ENCODE peak calls at places on chromosomes 12 and 14, in six cellular contexts. J, U, Q, A, F and I are unnamed samples.

GRCh38 chr14:72614891-72615410 is 278.9 kb downstream of the DPF3 start:
- DNase-seq in J (peak; percentile 29), U (no peak), Q (peak; percentile 2), A (no peak), F (no peak), I (no peak)

GRCh38 chr14:57526942-57527341 is 33.3 kb upstream of the CCDC198 start:
- DNase-seq in J (peak; percentile 86), U (no peak), Q (no peak), A (no peak), F (no peak), I (no peak)

GRCh38 chr12:123445388-123446344 is 9.2 kb upstream of the RILPL2 start:
- DNase-seq in J (no peak), U (no peak), Q (no peak), A (peak; percentile 77), F (peak; percentile 20), I (no peak)

GRCh38 chr12:26736563-26737486 is 96.2 kb downstream of the ITPR2 start:
- DNase-seq in J (no peak), U (no peak), Q (no peak), A (no peak), F (no peak), I (no peak)

GRCh38 chr14:72782817-72783216 is 111.1 kb downstream of the DPF3 start:
- DNase-seq in J (no peak), U (no peak), Q (no peak), A (no peak), F (no peak), I (no peak)

GRCh38 chr14:75614179-75614578 is 35.8 kb downstream of the FLVCR2 start:
- DNase-seq in J (no peak), U (no peak), Q (no peak), A (no peak), F (no peak), I (peak; percentile 69)

GRCh38 chr12:1837541-1838206 is 17.3 kb downstream of the LRTM2 start:
- DNase-seq in J (no peak), U (no peak), Q (no peak), A (peak; percentile 7), F (no peak), I (peak; percentile 25)

GRCh38 chr12:54173066-54173726 is 15.6 kb downstream of the SMUG1 start:
- DNase-seq in J (peak; percentile 80), U (no peak), Q (no peak), A (peak; percentile 28), F (no peak), I (no peak)

GRCh38 chr12:123106640-123107359 is 44.1 kb downstream of the PITPNM2 start:
- DNase-seq in J (peak; percentile 75), U (no peak), Q (no peak), A (no peak), F (no peak), I (peak; percentile 95)

GRCh38 chr12:26046203-26046602 is 78.6 kb downstream of the BHLHE41 start:
- DNase-seq in J (no peak), U (no peak), Q (no peak), A (no peak), F (no peak), I (no peak)

GRCh38 chr12:76420221-76420620 is 72.0 kb upstream of the BBS10 start:
- DNase-seq in J (no peak), U (no peak), Q (no peak), A (no peak), F (no peak), I (no peak)

GRCh38 chr12:29200586-29200985 is 51.5 kb downstream of the FAR2 start:
- DNase-seq in J (no peak), U (no peak), Q (no peak), A (no peak), F (no peak), I (no peak)

GRCh38 chr12:121590476-121591143 is 9.8 kb upstream of the KDM2B start:
- DNase-seq in J (no peak), U (no peak), Q (no peak), A (peak; percentile 44), F (no peak), I (no peak)

GRCh38 chr14:92783813-92784431 is 10.2 kb upstream of the GOLGA5 start:
- DNase-seq in J (no peak), U (no peak), Q (no peak), A (peak; percentile 68), F (peak; percentile 30), I (no peak)

GRCh38 chr12:53706080-53706479 is 21.2 kb downstream of the CALCOCO1 start:
- DNase-seq in J (no peak), U (no peak), Q (no peak), A (no peak), F (no peak), I (no peak)

GRCh38 chr12:112159146-112159541 is 33.8 kb downstream of the TRAFD1 start:
- DNase-seq in J (no peak), U (no peak), Q (no peak), A (no peak), F (no peak), I (no peak)

GRCh38 chr12:28191690-28192089 is 1.4 kb downstream of the CCDC91 start:
- DNase-seq in J (peak; percentile 46), U (no peak), Q (no peak), A (peak; percentile 27), F (no peak), I (no peak)

GRCh38 chr12:25424186-25424854 is 128.8 kb downstream of the LMNTD1 start:
- DNase-seq in J (no peak), U (no peak), Q (no peak), A (peak; percentile 87), F (no peak), I (no peak)

GRCh38 chr12:76713986-76714385 is 49.9 kb upstream of the ZDHHC17 start:
- DNase-seq in J (no peak), U (no peak), Q (no peak), A (no peak), F (no peak), I (no peak)

GRCh38 chr12:45409966-45410365 is 194.1 kb downstream of the ANO6 start:
- DNase-seq in J (no peak), U (peak; percentile 74), Q (no peak), A (peak; percentile 85), F (peak; percentile 66), I (no peak)

GRCh38 chr12:92961949-92962348 is 32.9 kb upstream of the EEA1 start:
- DNase-seq in J (peak; percentile 63), U (no peak), Q (no peak), A (no peak), F (no peak), I (no peak)

GRCh38 chr12:109737111-109737510 is 23.5 kb downstream of the FAM222A start:
- DNase-seq in J (no peak), U (no peak), Q (no peak), A (no peak), F (no peak), I (peak; percentile 22)

GRCh38 chr14:93430319-93430801 is 379 bp upstream of the UNC79 start:
- DNase-seq in J (peak; percentile 88), U (no peak), Q (peak; percentile 25), A (no peak), F (no peak), I (no peak)

GRCh38 chr12:119916111-119916510 is 39.0 kb upstream of the CIT start:
- DNase-seq in J (no peak), U (no peak), Q (no peak), A (no peak), F (no peak), I (no peak)

GRCh38 chr12:86148071-86148470 is 108.1 kb downstream of the MGAT4C start:
- DNase-seq in J (no peak), U (no peak), Q (no peak), A (no peak), F (no peak), I (no peak)

DNA sequence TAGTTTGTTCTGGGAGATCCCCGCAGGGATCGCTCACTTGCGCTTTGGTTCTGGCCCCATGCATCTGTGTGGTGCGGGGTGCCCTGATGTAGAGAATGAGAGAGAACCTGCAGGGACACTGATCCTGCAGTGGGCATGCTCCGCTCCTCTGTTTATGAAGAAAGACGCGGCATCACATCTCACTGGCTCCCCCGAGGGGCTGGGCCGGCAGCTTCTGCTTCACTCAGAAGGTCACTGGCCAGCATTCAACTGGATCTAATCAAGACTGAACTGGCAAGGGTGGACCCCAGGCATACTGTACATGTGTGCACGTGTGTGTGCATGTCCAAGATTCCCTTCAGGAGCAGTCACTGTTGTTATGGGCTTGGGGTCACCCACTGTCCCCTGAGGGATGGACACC is 164.2 kb downstream of the CALM1 start:
- DNase-seq in J (peak; percentile 72), U (no peak), Q (no peak), A (no peak), F (no peak), I (no peak)
- TF ChIP-seq CTCF in J (peak; percentile 52), U (no peak), Q (no peak), A (no peak), F (no peak), I (no peak)

DNA sequence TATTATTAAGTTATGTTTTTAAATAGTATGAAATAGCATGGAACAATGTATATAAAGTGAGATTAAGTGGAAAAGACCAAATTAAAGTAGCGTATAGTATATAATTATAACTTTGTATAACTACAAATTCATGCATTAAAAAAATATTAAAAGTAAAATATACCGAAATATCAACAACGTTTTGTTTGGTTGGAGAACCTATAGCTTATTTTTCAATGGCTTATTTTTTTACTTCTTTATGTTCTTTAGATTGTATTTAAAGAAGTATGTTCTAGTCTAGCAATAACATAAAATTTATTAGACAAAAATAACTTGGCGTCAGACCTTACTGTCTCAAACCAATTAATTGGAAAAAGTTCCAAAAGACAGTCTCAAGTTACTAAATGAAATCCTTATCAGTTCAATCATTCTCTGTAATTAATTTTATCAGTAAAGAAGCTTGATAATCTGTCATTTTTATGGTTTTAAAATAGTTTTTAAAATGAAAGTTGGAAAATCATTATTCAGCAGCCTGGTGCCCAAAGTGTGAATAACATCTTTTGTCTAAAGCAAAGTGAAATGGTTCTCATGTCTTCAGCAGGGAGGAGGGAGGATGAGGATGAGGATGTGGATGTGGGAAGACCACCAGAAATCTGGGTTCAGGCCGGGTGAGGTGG is 46.7 kb downstream of the IRAK3 start:
- DNase-seq in J (no peak), U (no peak), Q (no peak), A (peak; percentile 15), F (no peak), I (no peak)
- TF ChIP-seq CTCF in J (peak; percentile 54), U (no peak), Q (peak; percentile 13), A (peak; percentile 44), F (peak; percentile 26), I (peak; percentile 59)

DNA sequence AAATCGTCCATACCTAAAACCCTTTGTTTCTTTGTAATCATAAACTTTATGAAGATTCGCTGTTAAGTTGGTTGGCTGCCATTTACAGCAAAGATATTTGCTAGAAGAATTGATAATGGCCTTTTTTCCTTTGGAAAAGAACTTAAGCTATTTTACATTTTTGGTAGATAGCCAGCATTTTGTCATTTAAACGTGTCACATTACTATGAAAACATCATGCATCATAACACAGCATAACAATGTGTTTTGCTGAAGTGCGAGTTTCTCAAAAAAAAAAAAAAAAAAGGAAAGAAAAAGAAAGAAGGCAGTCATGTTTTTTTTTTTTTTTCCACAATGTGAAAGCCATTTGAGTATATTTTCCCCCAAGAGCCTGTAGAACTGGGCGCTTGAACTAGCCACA is 300.0 kb downstream of the AKAP6 start:
- DNase-seq in J (no peak), U (no peak), Q (no peak), A (no peak), F (no peak), I (no peak)
- TF ChIP-seq CTCF in J (no peak), U (no peak), Q (no peak), A (no peak), F (no peak), I (no peak)

DNA sequence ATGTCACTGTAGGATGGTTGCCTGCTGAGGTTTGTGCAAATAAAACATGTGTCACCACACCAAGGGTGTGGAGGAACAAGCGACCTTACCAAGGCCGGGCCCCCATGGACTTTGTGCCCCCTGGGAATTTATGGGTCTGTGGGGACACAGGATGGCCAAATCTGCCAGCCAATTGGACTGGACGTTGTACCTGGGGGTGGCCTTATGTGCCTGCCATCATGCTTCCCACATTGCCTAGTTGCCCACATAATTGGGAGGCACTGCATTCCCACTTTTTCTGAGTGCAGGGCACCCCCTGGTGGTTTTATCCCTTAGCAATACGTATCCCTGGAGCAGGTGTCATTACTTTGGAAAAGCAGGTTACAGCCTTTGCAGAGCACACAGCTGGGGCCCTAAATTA is 92.6 kb upstream of the TMPO start:
- DNase-seq in J (peak; percentile 88), U (no peak), Q (no peak), A (no peak), F (no peak), I (no peak)
- TF ChIP-seq CTCF in J (peak; percentile 72), U (peak; percentile 9), Q (peak; percentile 30), A (peak; percentile 35), F (peak; percentile 23), I (no peak)